ENCODE peak calls at places on chromosome 12, in seven cellular contexts. X is fibroblast of lung; Y is PC-3; T is BE2C; G is PC-9; H is IMR-90; L is CD8-positive, alpha-beta T cell. C is an unnamed sample. For H3K4me1, the result is how much of the 10 kb centered on the place peaks cover.

GRCh38 chr12:132162508-132163031 is 18.3 kb downstream of the NOC4L start:
- DNase-seq in X (peak), T (no peak), Y (peak), H (peak), L (peak), G (no peak), C (no peak)

GRCh38 chr12:11209098-11209497 is 22.4 kb upstream of the TAS2R42 start:
- DNase-seq in Y (no peak), L (no peak), X (no peak), H (no peak), T (no peak), G (no peak), C (no peak)

GRCh38 chr12:6434205-6435180 is 10.3 kb upstream of the CD27 start:
- DNase-seq in G (no peak), Y (no peak), H (no peak), X (no peak), T (no peak), L (peak), C (no peak)

GRCh38 chr12:98424726-98425401 is 90.5 kb upstream of the TMPO start:
- DNase-seq in H (peak), X (peak), L (peak), Y (peak), G (peak), T (peak), C (peak)

GRCh38 chr12:57890191-57891120 is 43.9 kb upstream of the CTDSP2 start:
- DNase-seq in Y (peak), L (no peak), T (no peak), G (peak), X (peak), H (peak), C (no peak)

GRCh38 chr12:114368685-114369084 is 37.3 kb downstream of the TBX5 start:
- DNase-seq in L (no peak), Y (no peak), G (no peak), X (no peak), H (no peak), T (no peak), C (no peak)

GRCh38 chr12:123384318-123384993 is 524 bp downstream of the KMT5A start:
- DNase-seq in T (no peak), Y (peak), X (no peak), L (no peak), G (no peak), H (no peak), C (no peak)

GRCh38 chr12:109808876-109809646 is 24.1 kb downstream of the TRPV4 start:
- DNase-seq in Y (no peak), G (no peak), L (no peak), T (no peak), H (no peak), X (no peak), C (no peak)

GRCh38 chr12:100391856-100392255 is 35.0 kb downstream of the SLC17A8 start:
- DNase-seq in L (no peak), G (no peak), T (no peak), Y (peak), X (no peak), H (no peak), C (no peak)

GRCh38 chr12:15581006-15581405 is 208.2 kb downstream of the EPS8 start:
- DNase-seq in X (no peak), Y (no peak), G (no peak), L (no peak), T (no peak), H (peak), C (no peak)

GRCh38 chr12:13805038-13805437 is 176.4 kb downstream of the GRIN2B start:
- DNase-seq in Y (no peak), L (no peak), H (no peak), X (no peak), T (no peak), G (no peak), C (no peak)

GRCh38 chr12:685388-685787 is 22.1 kb upstream of the NINJ2 start:
- DNase-seq in X (peak), L (peak), Y (no peak), H (peak), G (no peak), T (no peak), C (no peak)

GRCh38 chr12:46401703-46402102 is 29.1 kb upstream of the SLC38A2 start:
- DNase-seq in Y (no peak), X (peak), G (no peak), H (peak), T (peak), L (no peak), C (no peak)

GRCh38 chr12:3704512-3705348 is 48.2 kb downstream of the CRACR2A start:
- DNase-seq in X (no peak), L (no peak), G (no peak), T (no peak), Y (no peak), H (peak), C (no peak)

GRCh38 chr12:63845726-63846125 is 1.2 kb downstream of the SRGAP1 start:
- DNase-seq in L (no peak), T (no peak), Y (peak), G (peak), X (peak), H (peak), C (no peak)

GRCh38 chr12:83784298-83784890 is 1097.7 kb downstream of the TMTC2 start:
- DNase-seq in G (no peak), X (no peak), Y (peak), T (no peak), H (no peak), L (no peak), C (no peak)

GRCh38 chr12:12718853-12719252 is 1.7 kb downstream of the CDKN1B start:
- DNase-seq in L (peak), H (peak), T (peak), X (peak), Y (peak), G (no peak), C (no peak)

GRCh38 chr12:125890366-125890905 is 825.2 kb downstream of the AACS start:
- DNase-seq in Y (no peak), L (no peak), X (peak), G (no peak), H (no peak), T (no peak), C (no peak)

GRCh38 chr12:49767333-49767732 is 26.0 kb downstream of the TMBIM6 start:
- DNase-seq in L (no peak), T (no peak), G (no peak), H (no peak), Y (no peak), X (no peak), C (no peak)

GRCh38 chr12:19910681-19911080 is 457.7 kb upstream of the PDE3A start:
- DNase-seq in X (peak), L (no peak), T (no peak), G (no peak), H (no peak), Y (no peak), C (no peak)
- H3K4me1 ChIP-seq in X (under half), L (under half), T (under half), G (under half), H (under half), Y (under half), C (under half)

GRCh38 chr12:53213348-53213747 is 6.3 kb upstream of the ITGB7 start:
- DNase-seq in X (peak), H (peak), L (peak), Y (peak), G (no peak), T (peak), C (no peak)

GRCh38 chr12:53214687-53215455 is 7.8 kb upstream of the ITGB7 start:
- DNase-seq in X (no peak), L (no peak), T (no peak), Y (no peak), H (no peak), G (no peak), C (no peak)

GRCh38 chr12:53211476-53212381 is 4.7 kb upstream of the ITGB7 start:
- DNase-seq in T (peak), G (no peak), L (no peak), X (no peak), H (no peak), Y (no peak), C (no peak)

GRCh38 chr12:53214221-53214620 is 7.2 kb upstream of the ITGB7 start:
- DNase-seq in H (no peak), X (no peak), G (no peak), T (no peak), L (no peak), Y (no peak), C (no peak)

GRCh38 chr12:53212931-53213330 is 5.9 kb upstream of the ITGB7 start:
- DNase-seq in H (no peak), G (no peak), X (no peak), L (no peak), T (no peak), Y (no peak), C (no peak)
- H3K4me1 ChIP-seq in H (under half), G (under half), X (under half), L (half or more), T (under half), Y (under half), C (under half)

GRCh38 chr12:119475650-119476049 is 117.9 kb upstream of the TMEM233 start:
- DNase-seq in T (no peak), Y (no peak), H (no peak), X (no peak), G (no peak), L (no peak), C (no peak)
- H3K4me1 ChIP-seq in T (under half), Y (under half), H (under half), X (under half), G (under half), L (under half), C (under half)

GRCh38 chr12:76785407-76785806 is 21.5 kb downstream of the ZDHHC17 start:
- DNase-seq in H (no peak), X (no peak), T (no peak), G (no peak), L (no peak), Y (peak), C (no peak)

GRCh38 chr12:76781321-76781720 is 17.4 kb downstream of the ZDHHC17 start:
- DNase-seq in Y (no peak), L (no peak), X (no peak), G (no peak), H (no peak), T (no peak), C (no peak)

GRCh38 chr12:76784600-76785051 is 20.7 kb downstream of the ZDHHC17 start:
- DNase-seq in H (peak), L (no peak), X (peak), G (no peak), Y (peak), T (no peak), C (no peak)

GRCh38 chr12:76778358-76778757 is 14.4 kb downstream of the ZDHHC17 start:
- DNase-seq in X (no peak), Y (no peak), T (no peak), H (no peak), L (no peak), G (no peak), C (no peak)

GRCh38 chr12:76782440-76782996 is 18.6 kb downstream of the ZDHHC17 start:
- DNase-seq in X (no peak), T (no peak), Y (no peak), G (no peak), H (no peak), L (no peak), C (no peak)
- H3K4me1 ChIP-seq in X (under half), T (under half), Y (under half), G (under half), H (under half), L (under half), C (under half)

DNA sequence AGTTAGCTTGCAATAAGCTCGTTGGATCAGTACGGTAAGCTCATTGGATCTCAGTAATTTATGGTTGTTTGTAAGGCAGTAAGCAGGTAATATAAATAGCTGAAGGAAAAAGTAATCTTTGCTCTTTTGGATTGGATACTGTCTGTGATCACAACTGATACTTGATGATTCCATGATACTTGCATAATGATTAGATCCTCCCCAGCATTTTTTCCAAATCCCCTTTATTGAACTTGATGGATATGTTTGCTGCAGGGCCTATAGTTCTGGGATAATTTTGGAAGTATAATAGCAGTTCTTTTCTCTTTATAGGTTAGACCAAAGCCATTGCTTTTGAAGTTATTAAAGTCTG is 5.2 kb downstream of the MDM2 start:
- DNase-seq in Y (no peak), T (no peak), L (no peak), G (no peak), H (no peak), X (no peak), C (no peak)
- H3K4me1 ChIP-seq in Y (under half), T (under half), L (under half), G (under half), H (under half), X (under half), C (under half)

DNA sequence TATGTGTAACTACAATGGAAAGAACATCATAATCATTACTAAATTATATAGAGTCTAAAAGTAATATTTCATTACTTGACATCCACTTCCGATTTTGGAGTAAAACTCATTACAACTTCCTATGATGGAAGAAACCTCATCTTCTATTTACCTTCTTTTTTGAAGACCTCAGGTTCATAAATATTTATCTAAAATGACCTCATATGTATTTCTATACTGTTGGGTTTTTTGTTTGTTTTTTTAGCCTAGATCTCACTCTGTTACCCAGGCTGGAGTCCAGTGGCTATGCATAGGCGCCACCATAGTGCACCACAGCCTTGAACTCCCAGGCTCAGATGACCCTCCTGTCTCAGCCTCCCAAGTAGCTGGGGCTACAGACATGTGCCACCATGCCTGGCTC is 39.9 kb upstream of the BMAL2 start:
- DNase-seq in X (no peak), L (no peak), H (no peak), Y (no peak), T (no peak), G (no peak), C (no peak)
- H3K4me1 ChIP-seq in X (under half), L (under half), H (under half), Y (under half), T (under half), G (under half), C (under half)

GRCh38 chr12:116136340-116136739 is 141.2 kb downstream of the MED13L start:
- DNase-seq in L (no peak), X (peak), G (no peak), Y (peak), T (no peak), H (peak), C (no peak)
- H3K4me1 ChIP-seq in L (under half), X (under half), G (under half), Y (under half), T (under half), H (under half), C (under half)

DNA sequence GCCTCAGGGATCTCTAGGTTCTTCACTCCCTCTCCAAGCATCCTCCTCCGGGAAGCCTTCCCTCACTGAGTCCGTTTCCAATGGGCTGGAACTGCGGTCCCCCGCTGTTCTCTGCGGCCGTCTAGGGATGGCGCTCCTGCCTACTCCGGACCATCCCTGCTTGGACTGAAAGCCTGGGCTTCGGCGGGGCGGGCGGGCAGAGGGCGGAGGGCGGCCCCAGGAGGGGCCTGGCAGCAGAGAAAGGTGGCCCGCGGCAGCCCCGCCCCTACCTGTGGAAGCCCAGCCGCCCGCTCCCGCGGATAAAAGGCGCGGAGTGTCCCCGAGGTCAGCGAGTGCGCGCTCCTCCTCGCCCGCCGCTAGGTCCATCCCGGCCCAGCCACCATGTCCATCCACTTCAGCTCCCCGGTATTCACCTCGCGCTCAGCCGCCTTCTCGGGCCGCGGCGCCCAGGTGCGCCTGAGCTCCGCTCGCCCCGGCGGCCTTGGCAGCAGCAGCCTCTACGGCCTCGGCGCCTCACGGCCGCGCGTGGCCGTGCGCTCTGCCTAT is at the start of gene KRT7:
- DNase-seq in T (no peak), Y (peak), L (no peak), G (peak), X (no peak), H (no peak), C (no peak)
- H3K4me1 ChIP-seq in T (under half), Y (half or more), L (under half), G (half or more), X (under half), H (under half), C (half or more)